ENCODE peak calls at places on chromosomes 13 and 19, in five cellular contexts. N is upper lobe of left lung, R is HepG2, E is K562, U is GM12878. K is an unnamed sample.

GRCh38 chr13:99053636-99054233 is 75.9 kb upstream of the DOCK9 start:
- ATAC-seq in U (no peak), N (no peak), R (no peak), E (peak; percentile 89), K (no peak)

GRCh38 chr19:16327911-16328823 is 3.5 kb downstream of the KLF2 start:
- ATAC-seq in R (no peak), N (peak; percentile 18), E (no peak), U (peak; percentile 8), K (peak; percentile 27)

GRCh38 chr13:42275506-42275905 is 3.6 kb downstream of the AKAP11 start:
- ATAC-seq in U (peak; percentile 1), N (no peak), E (no peak), R (no peak), K (no peak)

GRCh38 chr19:46416077-46416709 is 2.8 kb upstream of the CCDC8 start:
- ATAC-seq in N (peak; percentile 88), R (peak; percentile 87), U (no peak), E (peak; percentile 78), K (peak; percentile 75)

GRCh38 chr19:22422220-22422619 is at the start of gene ZNF98:
- ATAC-seq in R (no peak), E (no peak), U (no peak), N (peak; percentile 85), K (peak; percentile 61)

GRCh38 chr13:87274209-87274819 is 396.9 kb upstream of the SLITRK5 start:
- ATAC-seq in E (no peak), R (peak; percentile 84), U (peak; percentile 88), N (no peak), K (no peak)

GRCh38 chr13:51003642-51004041 is 94.1 kb downstream of the RNASEH2B start:
- ATAC-seq in U (no peak), N (no peak), E (no peak), R (no peak), K (no peak)

GRCh38 chr19:29323972-29324680 is 111.2 kb upstream of the UQCRFS1 start:
- ATAC-seq in N (no peak), E (no peak), U (no peak), R (no peak), K (no peak)

GRCh38 chr13:28047784-28048388 is 52.5 kb downstream of the FLT3 start:
- ATAC-seq in N (peak; percentile 14), E (no peak), R (no peak), U (peak; percentile 87), K (no peak)

GRCh38 chr13:39452834-39453233 is 150.2 kb downstream of the LHFPL6 start:
- ATAC-seq in E (no peak), R (no peak), N (no peak), U (no peak), K (no peak)

GRCh38 chr19:13010038-13010991 is 15.0 kb downstream of the NFIX start:
- ATAC-seq in E (no peak), U (no peak), R (no peak), N (peak; percentile 55), K (peak; percentile 18)

GRCh38 chr13:97122381-97122996 is 99.6 kb upstream of the MBNL2 start:
- ATAC-seq in U (no peak), R (no peak), E (no peak), N (no peak), K (no peak)

GRCh38 chr13:33322965-33323668 is 37.6 kb upstream of the STARD13 start:
- ATAC-seq in R (no peak), E (no peak), U (no peak), N (peak; percentile 28), K (no peak)

GRCh38 chr19:4977299-4978174 is 8.6 kb downstream of the KDM4B start:
- ATAC-seq in N (peak; percentile 62), U (no peak), R (no peak), E (no peak), K (peak; percentile 54)

GRCh38 chr19:4904481-4904880 is 1.8 kb upstream of the ARRDC5 start:
- ATAC-seq in N (no peak), E (no peak), R (peak; percentile 14), U (no peak), K (no peak)

GRCh38 chr13:23668557-23668956 is 98.3 kb downstream of the TNFRSF19 start:
- ATAC-seq in N (peak; percentile 70), E (no peak), R (no peak), U (no peak), K (no peak)

GRCh38 chr13:76293346-76293745 is 592.9 kb downstream of the KCTD12 start:
- ATAC-seq in E (no peak), N (peak; percentile 80), U (no peak), R (no peak), K (no peak)

GRCh38 chr13:112713517-112714253 is 23.8 kb downstream of the ATP11A start:
- ATAC-seq in N (no peak), R (no peak), U (no peak), E (no peak), K (no peak)

GRCh38 chr13:50843256-50844043 is at the start of gene DLEU7:
- ATAC-seq in R (no peak), U (no peak), N (peak; percentile 21), E (no peak), K (no peak)

GRCh38 chr13:98889419-98890079 is 88.3 kb downstream of the DOCK9 start:
- ATAC-seq in E (no peak), R (no peak), N (no peak), U (no peak), K (no peak)

DNA sequence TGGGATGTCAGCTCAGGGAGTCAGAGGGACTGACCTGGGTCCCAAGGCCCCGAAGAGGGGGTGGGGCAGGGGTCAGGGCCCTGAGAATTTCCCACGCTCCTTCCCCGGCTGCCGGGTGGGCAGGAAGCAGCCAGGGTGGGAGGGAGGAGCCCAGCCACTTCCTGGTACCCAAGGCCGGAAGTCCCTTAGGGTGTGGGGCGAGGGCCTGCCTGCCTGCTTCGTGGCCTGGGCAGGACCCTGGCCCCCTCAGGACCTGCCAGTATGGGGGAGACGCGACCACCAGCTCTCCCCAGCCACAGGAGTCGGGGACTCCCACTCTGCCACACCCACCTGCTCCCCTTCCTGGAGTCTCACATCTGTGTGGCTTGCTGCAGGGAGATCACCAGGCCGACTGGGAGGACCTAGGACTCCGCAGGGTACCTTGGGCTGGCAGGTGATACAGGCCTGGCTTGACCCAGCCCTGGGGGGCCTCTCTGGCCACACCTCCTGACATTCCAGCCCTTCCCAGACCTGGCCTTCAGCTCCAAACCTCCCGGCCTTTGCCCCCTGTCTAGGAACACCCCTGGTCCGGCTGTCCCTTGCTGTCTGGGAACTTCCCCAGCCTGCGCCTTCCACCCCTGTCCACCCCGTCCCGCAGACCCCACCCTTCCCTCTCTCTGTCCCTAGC is 9.8 kb upstream of the CIRBP start:
- ATAC-seq in E (peak; percentile 62), U (peak; percentile 59), R (peak; percentile 63), N (peak; percentile 42), K (peak; percentile 30)
- TF ChIP-seq EP300 in E (peak; percentile 10), U (no peak), R (no peak), N (peak; percentile 87), K (no peak)

GRCh38 chr19:35744688-35745327 is 410 bp downstream of the U2AF1L4 start:
- ATAC-seq in E (peak; percentile 73), N (peak; percentile 87), R (peak; percentile 44), U (peak; percentile 58), K (peak; percentile 74)
- TF ChIP-seq POLR2AphosphoS5 in E (peak; percentile 66), N (peak; percentile 5), R (no peak), U (peak; percentile 81), K (peak; percentile 31)

DNA sequence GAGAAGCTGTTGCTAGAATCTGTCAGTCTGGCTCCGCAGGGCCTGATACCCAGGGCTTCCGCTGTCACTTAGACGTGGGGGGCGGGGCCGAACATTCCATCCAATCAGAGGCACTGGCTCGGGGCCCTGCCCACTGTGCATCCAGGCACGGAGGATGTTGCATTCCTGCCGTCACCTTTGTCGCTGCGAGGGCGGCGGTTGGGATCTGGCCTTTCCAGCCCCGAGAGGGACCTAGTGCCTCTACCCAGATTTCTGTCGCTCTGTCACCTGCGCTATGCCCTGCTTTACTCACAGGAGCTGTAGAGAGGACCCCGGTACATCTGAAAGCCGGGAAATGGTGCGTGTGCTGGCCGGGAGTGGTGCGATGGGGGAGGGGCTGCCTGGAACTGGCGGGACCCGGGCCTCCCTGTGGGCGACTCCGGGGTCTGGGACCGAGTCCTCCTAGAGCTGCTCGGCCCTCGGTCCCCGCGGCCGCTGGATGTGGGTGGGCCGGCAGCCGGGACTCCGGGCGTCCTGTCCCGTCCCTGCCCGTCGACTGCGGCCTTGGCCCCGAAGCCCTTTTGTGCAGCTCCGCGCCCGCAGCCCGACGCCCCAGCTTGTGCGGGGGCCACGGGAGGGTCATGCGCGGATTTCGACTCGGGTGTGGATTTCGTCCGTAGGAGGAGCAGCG is at the start of gene ZNF439:
- ATAC-seq in R (peak; percentile 97), N (peak; percentile 99), E (peak; percentile 87), U (peak; percentile 53), K (peak; percentile 98)
- TF ChIP-seq POLR2A in R (peak; percentile 67), N (no peak), E (no peak), U (peak; percentile 76), K (peak; percentile 33)

DNA sequence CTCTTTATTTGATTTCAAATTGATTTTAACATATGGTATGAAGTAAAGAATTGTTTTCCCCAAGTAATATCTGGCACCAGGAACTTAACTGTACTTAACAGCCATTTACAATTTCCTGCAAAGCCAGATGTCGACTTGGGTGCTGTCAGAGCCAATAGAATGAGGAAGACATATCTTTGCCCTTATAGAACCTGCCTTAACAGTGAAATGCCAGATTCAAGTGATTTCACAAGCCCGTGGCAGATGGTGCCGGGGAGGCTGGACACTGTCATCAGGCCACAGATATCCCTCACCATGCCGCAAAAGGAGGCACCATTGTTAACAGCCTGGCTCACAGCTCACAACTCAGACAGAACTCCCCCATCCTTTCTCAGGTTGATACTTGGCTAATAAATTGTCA is 48.7 kb downstream of the ESD start:
- ATAC-seq in U (no peak), N (no peak), R (no peak), E (no peak), K (no peak)
- TF ChIP-seq EP300 in U (no peak), N (no peak), R (no peak), E (no peak), K (no peak)

GRCh38 chr13:60887711-60888110 is 490.7 kb downstream of the TDRD3 start:
- ATAC-seq in U (no peak), N (no peak), R (no peak), E (no peak), K (no peak)
- TF ChIP-seq POLR2AphosphoS5 in U (no peak), N (no peak), R (no peak), E (no peak), K (no peak)